ENCODE peak calls at places on chromosome 18, in four cellular contexts. A is GM12892; L is T-helper 9 cell; S is CD8-positive, alpha-beta T cell. Z is an unnamed sample.

GRCh38 chr18:39318008-39318407 is 1752.4 kb upstream of the CELF4 start:
- DNase-seq in S (no peak), L (no peak), A (no peak), Z (no peak)

GRCh38 chr18:58041633-58042032 is 2.4 kb upstream of the NEDD4L start:
- DNase-seq in A (no peak), L (no peak), S (no peak), Z (no peak)

GRCh38 chr18:23539911-23540475 is 36.7 kb downstream of the RMC1 start:
- DNase-seq in S (no peak), L (no peak), A (no peak), Z (no peak)

GRCh38 chr18:13660510-13660909 is 65.8 kb downstream of the FAM210A start:
- DNase-seq in S (no peak), A (no peak), L (no peak), Z (no peak)

GRCh38 chr18:41113885-41114482 is 841.0 kb upstream of the PIK3C3 start:
- DNase-seq in A (no peak), S (no peak), L (no peak), Z (no peak)

GRCh38 chr18:600107-600506 is 3.3 kb downstream of the CLUL1 start:
- DNase-seq in S (no peak), A (no peak), L (no peak), Z (no peak)

GRCh38 chr18:50060822-50061221 is 134.1 kb downstream of the MYO5B start:
- DNase-seq in L (no peak), S (no peak), A (no peak), Z (no peak)

GRCh38 chr18:74476154-74476553 is 19.0 kb upstream of the DIPK1C start:
- DNase-seq in L (no peak), S (no peak), A (no peak), Z (no peak)

GRCh38 chr18:10453261-10453884 is 1.1 kb upstream of the APCDD1 start:
- DNase-seq in S (no peak), A (no peak), L (no peak), Z (no peak)

GRCh38 chr18:25345432-25345831 is 6.5 kb downstream of the ZNF521 start:
- DNase-seq in A (no peak), L (no peak), S (no peak), Z (no peak)

Z was measured in activated gamma-delta T cell treated with Interleukin-2 at 50 U/mL for 16 hours.